ENCODE peak calls at places on chromosome 10, in four cellular contexts. G is heart left ventricle, O is keratinocyte, L is A549. B is an unnamed sample.

GRCh38 chr10:865257-865656 is 66.2 kb downstream of the LARP4B start:
- DNase-seq in G (no peak), O (no peak), L (no peak), B (no peak)

GRCh38 chr10:34768261-34768971 is 46.7 kb downstream of the PARD3 start:
- DNase-seq in G (peak), O (no peak), L (peak), B (no peak)

GRCh38 chr10:67259319-67259929 is 333.6 kb downstream of the LRRTM3 start:
- DNase-seq in G (no peak), O (no peak), L (no peak), B (no peak)

GRCh38 chr10:73780966-73781365 is 882 bp upstream of the CHCHD1 start:
- DNase-seq in G (no peak), O (no peak), L (no peak), B (no peak)

GRCh38 chr10:71363936-71364335 is 32.8 kb upstream of the CDH23 start:
- DNase-seq in G (no peak), O (no peak), L (no peak), B (no peak)

GRCh38 chr10:70694410-70695179 is 22.3 kb downstream of the ADAMTS14 start:
- DNase-seq in G (no peak), O (no peak), L (no peak), B (no peak)

GRCh38 chr10:97572214-97572989 is at the start of gene ANKRD2:
- DNase-seq in G (peak), O (no peak), L (peak), B (peak)

GRCh38 chr10:48605786-48606529 is 1.1 kb upstream of the ARHGAP22 start:
- DNase-seq in G (no peak), O (no peak), L (no peak), B (no peak)

GRCh38 chr10:34124522-34125035 is 690.5 kb downstream of the PARD3 start:
- DNase-seq in G (no peak), O (no peak), L (peak), B (no peak)

GRCh38 chr10:8365935-8366911 is 311.7 kb downstream of the GATA3 start:
- DNase-seq in G (no peak), O (peak), L (peak), B (peak)

GRCh38 chr10:63105811-63106755 is 27.0 kb upstream of the NRBF2 start:
- DNase-seq in G (no peak), O (no peak), L (no peak), B (peak)

GRCh38 chr10:67487199-67487598 is 208.8 kb downstream of the CTNNA3 start:
- DNase-seq in G (no peak), O (no peak), L (no peak), B (no peak)

GRCh38 chr10:97224483-97225435 is 39.0 kb upstream of the SLIT1 start:
- DNase-seq in G (no peak), O (no peak), L (no peak), B (no peak)

GRCh38 chr10:118870467-118871243 is 115.9 kb upstream of the CACUL1 start:
- DNase-seq in G (no peak), O (peak), L (peak), B (peak)

GRCh38 chr10:12314836-12315235 is 34.5 kb upstream of the CAMK1D start:
- DNase-seq in G (no peak), O (no peak), L (no peak), B (no peak)

GRCh38 chr10:91215384-91215783 is 5.1 kb upstream of the PCGF5 start:
- DNase-seq in G (no peak), O (no peak), L (no peak), B (no peak)
- H3K27ac ChIP-seq in G (no peak), O (no peak), L (no peak), B (no peak)

GRCh38 chr10:51708609-51709008 is 9.2 kb upstream of the CSTF2T start:
- DNase-seq in G (no peak), O (no peak), L (no peak), B (no peak)
- H3K27ac ChIP-seq in G (peak), O (no peak), L (no peak), B (no peak)

DNA sequence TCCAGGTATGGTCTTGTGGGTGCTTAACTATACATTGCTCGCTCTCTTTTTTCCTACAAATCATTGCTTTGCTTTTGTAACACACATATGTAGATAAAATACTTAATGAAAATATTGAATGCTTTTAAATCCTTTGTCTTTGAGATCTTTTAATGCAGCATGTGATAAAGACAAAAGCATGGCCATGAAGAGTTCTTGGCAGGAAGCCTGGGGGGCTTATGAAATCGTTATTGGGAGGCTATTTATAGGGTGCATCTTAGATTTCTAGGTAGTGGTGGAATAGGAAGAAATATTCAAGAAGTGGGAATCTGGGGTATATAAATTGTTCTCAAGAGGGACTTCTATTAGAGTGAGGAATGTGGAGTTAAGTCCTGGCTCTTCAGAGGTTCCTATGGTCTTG is 21.9 kb downstream of the UBE2D1 start:
- DNase-seq in G (no peak), O (no peak), L (no peak), B (no peak)
- H3K27ac ChIP-seq in G (no peak), O (no peak), L (no peak), B (no peak)

GRCh38 chr10:17290226-17290625 is 62.2 kb downstream of the VIM start:
- DNase-seq in G (no peak), O (no peak), L (peak), B (no peak)
- H3K27ac ChIP-seq in G (no peak), O (no peak), L (no peak), B (no peak)

B was measured in epithelial cell of prostate.